ENCODE peak calls at places on chromosomes 12 and 14, in seven cellular contexts. O, L, G, Z, W, E and T are unnamed samples.

GRCh38 chr12:64059685-64060084 is 162.4 kb downstream of the KICS2 start:
- DNase-seq in O (no peak), L (peak), G (no peak), Z (no peak), W (no peak), E (no peak), T (no peak)

GRCh38 chr12:121294151-121294889 is 2.2 kb downstream of the CAMKK2 start:
- DNase-seq in O (no peak), L (no peak), G (no peak), Z (no peak), W (no peak), E (no peak), T (no peak)

GRCh38 chr12:127559349-127560040 is 707.5 kb upstream of the TMEM132C start:
- DNase-seq in O (peak), L (no peak), G (peak), Z (no peak), W (peak), E (no peak), T (peak)

GRCh38 chr12:110037315-110037714 is 11.0 kb downstream of the C12orf76 start:
- DNase-seq in O (no peak), L (peak), G (no peak), Z (no peak), W (no peak), E (no peak), T (no peak)

GRCh38 chr12:78359530-78359929 is 505.0 kb upstream of the SYT1 start:
- DNase-seq in O (no peak), L (peak), G (no peak), Z (no peak), W (no peak), E (no peak), T (no peak)

GRCh38 chr14:61382842-61383241 is 61.5 kb downstream of the PRKCH start:
- DNase-seq in O (no peak), L (no peak), G (no peak), Z (no peak), W (no peak), E (no peak), T (no peak)

GRCh38 chr14:69439516-69440270 is 41.2 kb downstream of the SLC39A9 start:
- DNase-seq in O (no peak), L (no peak), G (no peak), Z (no peak), W (no peak), E (no peak), T (no peak)

GRCh38 chr12:21774358-21775129 is at the start of gene KCNJ8:
- DNase-seq in O (no peak), L (peak), G (peak), Z (peak), W (no peak), E (peak), T (peak)

GRCh38 chr12:147242-147641 is 66.7 kb downstream of the SLC6A12 start:
- DNase-seq in O (no peak), L (no peak), G (no peak), Z (no peak), W (no peak), E (no peak), T (no peak)

GRCh38 chr14:64910847-64911495 is 3.3 kb upstream of the CHURC1 start:
- DNase-seq in O (no peak), L (peak), G (no peak), Z (no peak), W (no peak), E (no peak), T (no peak)

GRCh38 chr14:91573894-91574837 is 64.1 kb upstream of the PPP4R3A start:
- DNase-seq in O (peak), L (peak), G (peak), Z (no peak), W (peak), E (peak), T (no peak)

GRCh38 chr12:5012337-5012736 is 31.3 kb upstream of the KCNA5 start:
- DNase-seq in O (no peak), L (peak), G (no peak), Z (no peak), W (no peak), E (no peak), T (no peak)

GRCh38 chr14:63951429-63951828 is 98.6 kb downstream of the SYNE2 start:
- DNase-seq in O (no peak), L (no peak), G (no peak), Z (no peak), W (no peak), E (no peak), T (no peak)

GRCh38 chr12:64036414-64036813 is 185.7 kb downstream of the KICS2 start:
- DNase-seq in O (no peak), L (no peak), G (no peak), Z (no peak), W (no peak), E (no peak), T (no peak)

GRCh38 chr14:68892961-68893360 is 86.1 kb downstream of the ACTN1 start:
- DNase-seq in O (no peak), L (no peak), G (no peak), Z (no peak), W (no peak), E (no peak), T (no peak)

GRCh38 chr14:74976264-74977113 is 21.1 kb upstream of the PGF start:
- DNase-seq in O (no peak), L (no peak), G (no peak), Z (no peak), W (no peak), E (no peak), T (peak)

GRCh38 chr12:5716221-5716620 is 228.8 kb downstream of the ANO2 start:
- DNase-seq in O (no peak), L (no peak), G (no peak), Z (no peak), W (no peak), E (no peak), T (no peak)

GRCh38 chr12:68119724-68120211 is 39.8 kb downstream of the IFNG start:
- DNase-seq in O (peak), L (peak), G (no peak), Z (no peak), W (peak), E (no peak), T (no peak)

GRCh38 chr12:51441583-51441982 is 17.0 kb downstream of the SLC4A8 start:
- DNase-seq in O (no peak), L (peak), G (no peak), Z (no peak), W (peak), E (no peak), T (no peak)

GRCh38 chr14:95524706-95525512 is 8.5 kb upstream of the SYNE3 start:
- DNase-seq in O (no peak), L (no peak), G (no peak), Z (no peak), W (no peak), E (no peak), T (no peak)

GRCh38 chr12:11836282-11836963 is 186.9 kb downstream of the ETV6 start:
- DNase-seq in O (peak), L (peak), G (no peak), Z (no peak), W (peak), E (peak), T (no peak)

GRCh38 chr12:79174656-79175055 is 310.1 kb downstream of the SYT1 start:
- DNase-seq in O (no peak), L (peak), G (no peak), Z (no peak), W (no peak), E (no peak), T (no peak)

GRCh38 chr14:31927348-31927826 is 149.7 kb upstream of the ARHGAP5 start:
- DNase-seq in O (peak), L (peak), G (no peak), Z (no peak), W (no peak), E (no peak), T (no peak)

GRCh38 chr12:38585090-38585489 is 268.5 kb downstream of the ALG10B start:
- DNase-seq in O (no peak), L (no peak), G (no peak), Z (no peak), W (no peak), E (no peak), T (no peak)

GRCh38 chr14:75427126-75427481 is 718 bp upstream of the JDP2 start:
- DNase-seq in O (no peak), L (no peak), G (no peak), Z (no peak), W (no peak), E (no peak), T (no peak)

GRCh38 chr12:120229583-120230325 is 28.8 kb upstream of the RPLP0 start:
- DNase-seq in O (no peak), L (no peak), G (no peak), Z (no peak), W (no peak), E (no peak), T (no peak)

GRCh38 chr14:96037891-96038557 is 1.1 kb upstream of the C14orf132 start:
- DNase-seq in O (no peak), L (no peak), G (no peak), Z (no peak), W (no peak), E (peak), T (no peak)

GRCh38 chr14:48323655-48324054 is 648.2 kb upstream of the MDGA2 start:
- DNase-seq in O (no peak), L (peak), G (no peak), Z (no peak), W (no peak), E (no peak), T (no peak)

GRCh38 chr14:77324816-77325745 is 4.2 kb downstream of the GSTZ1 start:
- DNase-seq in O (no peak), L (no peak), G (no peak), Z (no peak), W (no peak), E (no peak), T (no peak)

GRCh38 chr12:103901518-103902173 is 28.6 kb upstream of the HSP90B1 start:
- DNase-seq in O (no peak), L (no peak), G (peak), Z (no peak), W (no peak), E (no peak), T (no peak)

GRCh38 chr12:54448344-54448743 is 25.1 kb downstream of the GTSF1 start:
- DNase-seq in O (no peak), L (no peak), G (no peak), Z (no peak), W (no peak), E (no peak), T (no peak)

GRCh38 chr14:58666737-58667136 is 29.0 kb downstream of the DACT1 start:
- DNase-seq in O (no peak), L (no peak), G (no peak), Z (no peak), W (no peak), E (no peak), T (no peak)

GRCh38 chr12:26563555-26563954 is 269.4 kb downstream of the ITPR2 start:
- DNase-seq in O (no peak), L (no peak), G (no peak), Z (no peak), W (no peak), E (no peak), T (no peak)

GRCh38 chr12:96392397-96392796 is 7.8 kb downstream of the CDK17 start:
- DNase-seq in O (no peak), L (no peak), G (no peak), Z (no peak), W (no peak), E (no peak), T (no peak)

GRCh38 chr14:32342854-32343200 is 13.7 kb downstream of the AKAP6 start:
- DNase-seq in O (no peak), L (no peak), G (no peak), Z (no peak), W (no peak), E (no peak), T (no peak)

GRCh38 chr12:64747681-64748080 is 11.5 kb downstream of the GNS start:
- DNase-seq in O (no peak), L (no peak), G (no peak), Z (no peak), W (no peak), E (no peak), T (no peak)

GRCh38 chr12:1473418-1473817 is 121.0 kb downstream of the FBXL14 start:
- DNase-seq in O (no peak), L (peak), G (no peak), Z (no peak), W (peak), E (no peak), T (no peak)